ENCODE peak calls at places on chromosomes 2 and 18, in eight cellular contexts. W, N, T, P, U, Q, G and I are unnamed samples.

GRCh38 chr2:217248312-217248935 is 388.6 kb upstream of the TNP1 start:
- DNase-seq in W (no peak), N (no peak), T (no peak), P (peak), U (peak), Q (peak), G (no peak), I (peak)

GRCh38 chr2:129619471-129619870 is 360.0 kb upstream of the RAB6C start:
- DNase-seq in W (no peak), N (no peak), T (no peak), P (no peak), U (peak), Q (peak), G (no peak), I (no peak)

GRCh38 chr18:25587545-25587944 is 235.6 kb upstream of the ZNF521 start:
- DNase-seq in W (no peak), N (no peak), T (no peak), P (no peak), U (no peak), Q (peak), G (no peak), I (no peak)

GRCh38 chr2:64359892-64360657 is 93.9 kb upstream of the LGALSL start:
- DNase-seq in W (peak), N (no peak), T (no peak), P (peak), U (peak), Q (peak), G (peak), I (no peak)

GRCh38 chr18:78240867-78241266 is 738.8 kb upstream of the SALL3 start:
- DNase-seq in W (no peak), N (no peak), T (no peak), P (no peak), U (no peak), Q (no peak), G (no peak), I (no peak)

GRCh38 chr2:85132392-85132791 is 800 bp upstream of the TCF7L1 start:
- DNase-seq in W (no peak), N (no peak), T (no peak), P (no peak), U (peak), Q (no peak), G (no peak), I (no peak)

GRCh38 chr2:164840458-164840929 is 1.1 kb downstream of the COBLL1 start:
- DNase-seq in W (no peak), N (no peak), T (no peak), P (peak), U (peak), Q (peak), G (no peak), I (no peak)

GRCh38 chr2:70247364-70248144 is 874 bp downstream of the TIA1 start:
- DNase-seq in W (no peak), N (no peak), T (no peak), P (no peak), U (no peak), Q (peak), G (no peak), I (no peak)

GRCh38 chr18:61413388-61413787 is 80.2 kb downstream of the CDH20 start:
- DNase-seq in W (no peak), N (no peak), T (no peak), P (no peak), U (no peak), Q (no peak), G (no peak), I (no peak)

GRCh38 chr2:238636269-238637073 is 209.7 kb downstream of the ASB1 start:
- DNase-seq in W (no peak), N (no peak), T (no peak), P (no peak), U (no peak), Q (no peak), G (no peak), I (no peak)

GRCh38 chr2:232236200-232236599 is 142.4 kb upstream of the ALPP start:
- DNase-seq in W (no peak), N (no peak), T (no peak), P (no peak), U (no peak), Q (peak), G (no peak), I (no peak)

GRCh38 chr2:88896971-88897370 is 205.5 kb downstream of the RPIA start:
- DNase-seq in W (no peak), N (no peak), T (no peak), P (no peak), U (no peak), Q (no peak), G (no peak), I (no peak)

GRCh38 chr2:54086157-54086556 is 29.3 kb upstream of the ACYP2 start:
- DNase-seq in W (no peak), N (no peak), T (no peak), P (no peak), U (no peak), Q (no peak), G (no peak), I (no peak)

GRCh38 chr2:130922417-130922816 is 85.7 kb downstream of the ARHGEF4 start:
- DNase-seq in W (no peak), N (no peak), T (no peak), P (no peak), U (no peak), Q (no peak), G (no peak), I (no peak)

GRCh38 chr2:142974288-142975024 is 97.0 kb downstream of the KYNU start:
- DNase-seq in W (no peak), N (no peak), T (no peak), P (no peak), U (no peak), Q (peak), G (no peak), I (peak)

GRCh38 chr2:148507970-148508369 is 136.6 kb upstream of the EPC2 start:
- DNase-seq in W (no peak), N (no peak), T (no peak), P (no peak), U (no peak), Q (no peak), G (no peak), I (no peak)

GRCh38 chr2:43882312-43882711 is 43.5 kb downstream of the ABCG8 start:
- DNase-seq in W (no peak), N (no peak), T (no peak), P (no peak), U (no peak), Q (no peak), G (no peak), I (no peak)

GRCh38 chr2:109646961-109647360 is 32.8 kb downstream of the SOWAHC start:
- DNase-seq in W (no peak), N (no peak), T (no peak), P (no peak), U (no peak), Q (no peak), G (no peak), I (no peak)

GRCh38 chr2:227818569-227819397 is 5.1 kb downstream of the CCL20 start:
- DNase-seq in W (no peak), N (no peak), T (no peak), P (no peak), U (peak), Q (no peak), G (no peak), I (no peak)

GRCh38 chr18:45321520-45321919 is 293.8 kb upstream of the SLC14A2 start:
- DNase-seq in W (no peak), N (no peak), T (no peak), P (no peak), U (peak), Q (no peak), G (no peak), I (no peak)

GRCh38 chr2:230498506-230499107 is 82.6 kb downstream of the SP100 start:
- DNase-seq in W (no peak), N (no peak), T (peak), P (no peak), U (no peak), Q (no peak), G (no peak), I (no peak)

GRCh38 chr2:86330015-86330414 is 7.4 kb downstream of the REEP1 start:
- DNase-seq in W (no peak), N (no peak), T (no peak), P (no peak), U (no peak), Q (no peak), G (no peak), I (no peak)

GRCh38 chr2:16031055-16031847 is 90.9 kb downstream of the MYCN start:
- DNase-seq in W (no peak), N (no peak), T (no peak), P (no peak), U (no peak), Q (no peak), G (no peak), I (no peak)

GRCh38 chr2:6917761-6918421 is 679 bp downstream of the RNF144A start:
- DNase-seq in W (no peak), N (no peak), T (no peak), P (no peak), U (peak), Q (no peak), G (no peak), I (peak)

GRCh38 chr2:39175391-39175790 is 54.5 kb upstream of the SOS1 start:
- DNase-seq in W (no peak), N (no peak), T (no peak), P (no peak), U (no peak), Q (no peak), G (no peak), I (no peak)

GRCh38 chr18:59917422-59917821 is 17.6 kb downstream of the PMAIP1 start:
- DNase-seq in W (no peak), N (no peak), T (no peak), P (no peak), U (no peak), Q (peak), G (no peak), I (no peak)

GRCh38 chr2:191869178-191869577 is 22.3 kb upstream of the CAVIN2 start:
- DNase-seq in W (no peak), N (no peak), T (no peak), P (no peak), U (no peak), Q (peak), G (no peak), I (peak)

GRCh38 chr2:46148369-46148736 is 148.9 kb upstream of the EPAS1 start:
- DNase-seq in W (no peak), N (no peak), T (no peak), P (no peak), U (no peak), Q (no peak), G (no peak), I (no peak)

GRCh38 chr2:85431787-85432186 is 13.3 kb downstream of the SH2D6 start:
- DNase-seq in W (no peak), N (no peak), T (no peak), P (no peak), U (no peak), Q (no peak), G (no peak), I (no peak)

GRCh38 chr2:240871071-240871958 is 2.7 kb downstream of the AGXT start:
- DNase-seq in W (no peak), N (no peak), T (no peak), P (no peak), U (no peak), Q (no peak), G (no peak), I (no peak)

GRCh38 chr2:170813611-170814550 is 2.8 kb upstream of the GAD1 start:
- DNase-seq in W (no peak), N (no peak), T (no peak), P (no peak), U (peak), Q (peak), G (no peak), I (no peak)

GRCh38 chr18:34767601-34768027 is 57.5 kb downstream of the DTNA start:
- DNase-seq in W (no peak), N (no peak), T (no peak), P (no peak), U (no peak), Q (peak), G (no peak), I (no peak)

GRCh38 chr2:160315337-160315736 is 115.3 kb upstream of the ITGB6 start:
- DNase-seq in W (no peak), N (no peak), T (no peak), P (no peak), U (no peak), Q (peak), G (no peak), I (no peak)

GRCh38 chr18:72941001-72941400 is 73.2 kb upstream of the NETO1 start:
- DNase-seq in W (no peak), N (no peak), T (no peak), P (no peak), U (no peak), Q (peak), G (no peak), I (no peak)

GRCh38 chr2:185618630-185619029 is 120.0 kb upstream of the FSIP2 start:
- DNase-seq in W (no peak), N (no peak), T (no peak), P (no peak), U (no peak), Q (peak), G (no peak), I (no peak)

GRCh38 chr2:21633531-21634310 is 510.0 kb downstream of the TDRD15 start:
- DNase-seq in W (no peak), N (no peak), T (no peak), P (no peak), U (no peak), Q (no peak), G (no peak), I (no peak)

GRCh38 chr2:129748653-129749052 is 230.8 kb upstream of the RAB6C start:
- DNase-seq in W (no peak), N (no peak), T (no peak), P (no peak), U (peak), Q (no peak), G (no peak), I (no peak)